ENCODE peak calls at places on chromosome 1, in seven cellular contexts. One of them, this sample, is unnamed.

GRCh38 chr1:26336477-26337205 is 17.3 kb downstream of the CRYBG2 start:
- DNase-seq in Peyer's patch: peak
- DNase-seq in lower leg skin: peak
- DNase-seq in IMR-90: no peak
- DNase-seq in left lung: peak
- DNase-seq in esophagus muscularis mucosa: no peak
- DNase-seq in CD8-positive, alpha-beta T cell: peak
- DNase-seq in this sample: peak

GRCh38 chr1:15975358-15975804 is 520 bp downstream of the ZBTB17 start:
- DNase-seq in Peyer's patch: no peak
- DNase-seq in lower leg skin: no peak
- DNase-seq in IMR-90: peak
- DNase-seq in esophagus muscularis mucosa: no peak
- DNase-seq in CD8-positive, alpha-beta T cell: peak
- DNase-seq in left lung: peak
- DNase-seq in this sample: peak

GRCh38 chr1:218846166-218846565 is 327.5 kb upstream of the LYPLAL1 start:
- DNase-seq in esophagus muscularis mucosa: no peak
- DNase-seq in Peyer's patch: no peak
- DNase-seq in IMR-90: no peak
- DNase-seq in lower leg skin: no peak
- DNase-seq in left lung: no peak
- DNase-seq in CD8-positive, alpha-beta T cell: no peak
- DNase-seq in this sample: no peak

GRCh38 chr1:185108324-185108723 is 48.4 kb downstream of the TRMT1L start:
- DNase-seq in Peyer's patch: no peak
- DNase-seq in IMR-90: peak
- DNase-seq in left lung: no peak
- DNase-seq in esophagus muscularis mucosa: no peak
- DNase-seq in CD8-positive, alpha-beta T cell: no peak
- DNase-seq in lower leg skin: no peak
- DNase-seq in this sample: no peak

GRCh38 chr1:63821650-63822049 is 47.8 kb downstream of the ROR1 start:
- DNase-seq in left lung: no peak
- DNase-seq in esophagus muscularis mucosa: no peak
- DNase-seq in lower leg skin: no peak
- DNase-seq in IMR-90: peak
- DNase-seq in Peyer's patch: no peak
- DNase-seq in CD8-positive, alpha-beta T cell: no peak
- DNase-seq in this sample: peak

GRCh38 chr1:207691814-207692213 is 46.9 kb downstream of the CR1L start:
- DNase-seq in Peyer's patch: no peak
- DNase-seq in esophagus muscularis mucosa: no peak
- DNase-seq in CD8-positive, alpha-beta T cell: no peak
- DNase-seq in lower leg skin: no peak
- DNase-seq in IMR-90: no peak
- DNase-seq in left lung: no peak
- DNase-seq in this sample: no peak

GRCh38 chr1:207362962-207363858 is 41.7 kb downstream of the CD55 start:
- DNase-seq in IMR-90: peak
- DNase-seq in esophagus muscularis mucosa: no peak
- DNase-seq in CD8-positive, alpha-beta T cell: peak
- DNase-seq in lower leg skin: no peak
- DNase-seq in left lung: no peak
- DNase-seq in Peyer's patch: no peak
- DNase-seq in this sample: peak

GRCh38 chr1:206575165-206575893 is 36.9 kb downstream of the EIF2D start:
- DNase-seq in esophagus muscularis mucosa: no peak
- DNase-seq in IMR-90: peak
- DNase-seq in CD8-positive, alpha-beta T cell: peak
- DNase-seq in left lung: peak
- DNase-seq in Peyer's patch: no peak
- DNase-seq in lower leg skin: no peak
- DNase-seq in this sample: peak

GRCh38 chr1:204225841-204226745 is 12.3 kb upstream of the GOLT1A start:
- DNase-seq in esophagus muscularis mucosa: no peak
- DNase-seq in Peyer's patch: peak
- DNase-seq in left lung: no peak
- DNase-seq in lower leg skin: peak
- DNase-seq in CD8-positive, alpha-beta T cell: no peak
- DNase-seq in IMR-90: peak
- DNase-seq in this sample: peak

GRCh38 chr1:27529638-27530018 is 39.7 kb upstream of the WASF2 start:
- DNase-seq in Peyer's patch: no peak
- DNase-seq in IMR-90: no peak
- DNase-seq in left lung: no peak
- DNase-seq in CD8-positive, alpha-beta T cell: no peak
- DNase-seq in esophagus muscularis mucosa: no peak
- DNase-seq in lower leg skin: no peak
- DNase-seq in this sample: no peak

GRCh38 chr1:224543453-224543852 is 72.7 kb upstream of the CNIH3 start:
- DNase-seq in Peyer's patch: no peak
- DNase-seq in CD8-positive, alpha-beta T cell: no peak
- DNase-seq in left lung: no peak
- DNase-seq in lower leg skin: no peak
- DNase-seq in IMR-90: no peak
- DNase-seq in esophagus muscularis mucosa: peak
- DNase-seq in this sample: no peak

GRCh38 chr1:162284206-162284955 is 92.3 kb downstream of the SPATA46 start:
- DNase-seq in lower leg skin: no peak
- DNase-seq in IMR-90: no peak
- DNase-seq in left lung: no peak
- DNase-seq in CD8-positive, alpha-beta T cell: no peak
- DNase-seq in esophagus muscularis mucosa: no peak
- DNase-seq in Peyer's patch: no peak
- DNase-seq in this sample: no peak

GRCh38 chr1:35603468-35603867 is 30.4 kb downstream of the TFAP2E start:
- DNase-seq in CD8-positive, alpha-beta T cell: no peak
- DNase-seq in esophagus muscularis mucosa: no peak
- DNase-seq in Peyer's patch: no peak
- DNase-seq in lower leg skin: no peak
- DNase-seq in IMR-90: no peak
- DNase-seq in left lung: no peak
- DNase-seq in this sample: no peak

GRCh38 chr1:41479000-41479807 is 5.3 kb downstream of the EDN2 start:
- DNase-seq in lower leg skin: peak
- DNase-seq in Peyer's patch: peak
- DNase-seq in CD8-positive, alpha-beta T cell: no peak
- DNase-seq in IMR-90: peak
- DNase-seq in left lung: no peak
- DNase-seq in esophagus muscularis mucosa: no peak
- DNase-seq in this sample: no peak

GRCh38 chr1:107532318-107532717 is 391.5 kb downstream of the NTNG1 start:
- DNase-seq in CD8-positive, alpha-beta T cell: no peak
- DNase-seq in Peyer's patch: no peak
- DNase-seq in left lung: no peak
- DNase-seq in lower leg skin: no peak
- DNase-seq in IMR-90: no peak
- DNase-seq in esophagus muscularis mucosa: no peak
- DNase-seq in this sample: peak

GRCh38 chr1:214902636-214903320 is 179.8 kb upstream of the KCNK2 start:
- DNase-seq in Peyer's patch: no peak
- DNase-seq in CD8-positive, alpha-beta T cell: no peak
- DNase-seq in lower leg skin: no peak
- DNase-seq in left lung: no peak
- DNase-seq in esophagus muscularis mucosa: no peak
- DNase-seq in IMR-90: peak
- DNase-seq in this sample: peak

GRCh38 chr1:43944860-43945259 is 1.9 kb upstream of the IPO13 start:
- DNase-seq in lower leg skin: no peak
- DNase-seq in left lung: no peak
- DNase-seq in CD8-positive, alpha-beta T cell: no peak
- DNase-seq in IMR-90: no peak
- DNase-seq in Peyer's patch: no peak
- DNase-seq in esophagus muscularis mucosa: no peak
- DNase-seq in this sample: no peak

GRCh38 chr1:43947061-43947889 is 525 bp downstream of the IPO13 start:
- DNase-seq in IMR-90: no peak
- DNase-seq in esophagus muscularis mucosa: no peak
- DNase-seq in left lung: no peak
- DNase-seq in Peyer's patch: no peak
- DNase-seq in lower leg skin: no peak
- DNase-seq in CD8-positive, alpha-beta T cell: no peak
- DNase-seq in this sample: no peak

GRCh38 chr1:43947890-43948437 is 1.2 kb downstream of the IPO13 start:
- DNase-seq in lower leg skin: no peak
- DNase-seq in esophagus muscularis mucosa: no peak
- DNase-seq in IMR-90: no peak
- DNase-seq in Peyer's patch: no peak
- DNase-seq in left lung: no peak
- DNase-seq in CD8-positive, alpha-beta T cell: no peak
- DNase-seq in this sample: no peak

GRCh38 chr1:43945898-43946243 is 879 bp upstream of the IPO13 start:
- DNase-seq in lower leg skin: no peak
- DNase-seq in left lung: no peak
- DNase-seq in CD8-positive, alpha-beta T cell: no peak
- DNase-seq in Peyer's patch: no peak
- DNase-seq in esophagus muscularis mucosa: no peak
- DNase-seq in IMR-90: no peak
- DNase-seq in this sample: no peak

GRCh38 chr1:43946244-43947060 is at the start of gene IPO13:
- DNase-seq in esophagus muscularis mucosa: peak
- DNase-seq in CD8-positive, alpha-beta T cell: peak
- DNase-seq in IMR-90: peak
- DNase-seq in Peyer's patch: peak
- DNase-seq in left lung: peak
- DNase-seq in lower leg skin: peak
- DNase-seq in this sample: peak
- TF ChIP-seq CTCF in esophagus muscularis mucosa: peak
- TF ChIP-seq CTCF in CD8-positive, alpha-beta T cell: peak
- TF ChIP-seq CTCF in IMR-90: peak
- TF ChIP-seq CTCF in Peyer's patch: peak
- TF ChIP-seq CTCF in left lung: peak
- TF ChIP-seq CTCF in lower leg skin: no peak
- TF ChIP-seq CTCF in this sample: peak

DNA sequence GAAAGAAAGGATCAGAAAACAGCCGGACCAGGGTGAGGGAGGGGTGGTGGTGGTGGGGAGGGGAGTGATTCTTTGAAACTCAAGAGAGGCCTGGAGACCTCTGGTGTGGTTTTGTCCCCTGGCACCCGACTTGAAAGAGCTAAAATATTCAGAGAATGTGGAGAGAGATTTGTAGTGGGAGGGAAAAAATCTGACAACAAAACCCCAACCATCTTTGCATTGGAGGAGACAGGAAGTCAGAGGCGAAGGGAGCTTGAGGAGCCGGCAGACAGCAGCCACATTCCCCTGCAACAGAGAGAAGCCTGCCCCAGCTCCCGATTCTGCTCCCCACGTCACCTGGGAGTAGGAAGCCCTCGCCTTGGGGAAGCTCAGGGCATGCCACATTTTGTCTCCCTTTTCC is 85.0 kb downstream of the ITPKB start:
- DNase-seq in IMR-90: peak
- DNase-seq in CD8-positive, alpha-beta T cell: peak
- DNase-seq in esophagus muscularis mucosa: no peak
- DNase-seq in left lung: no peak
- DNase-seq in Peyer's patch: no peak
- DNase-seq in lower leg skin: no peak
- DNase-seq in this sample: no peak
- H3K4me3 ChIP-seq in IMR-90: no peak
- H3K4me3 ChIP-seq in CD8-positive, alpha-beta T cell: peak
- H3K4me3 ChIP-seq in esophagus muscularis mucosa: no peak
- H3K4me3 ChIP-seq in left lung: no peak
- H3K4me3 ChIP-seq in Peyer's patch: no peak
- H3K4me3 ChIP-seq in lower leg skin: no peak
- H3K4me3 ChIP-seq in this sample: no peak

GRCh38 chr1:247528812-247529474 is 7.3 kb downstream of the OR2C3 start:
- DNase-seq in CD8-positive, alpha-beta T cell: no peak
- DNase-seq in IMR-90: no peak
- DNase-seq in left lung: no peak
- DNase-seq in lower leg skin: no peak
- DNase-seq in Peyer's patch: no peak
- DNase-seq in esophagus muscularis mucosa: no peak
- DNase-seq in this sample: peak

GRCh38 chr1:247535402-247535801 is 838 bp downstream of the OR2C3 start:
- DNase-seq in left lung: no peak
- DNase-seq in lower leg skin: no peak
- DNase-seq in IMR-90: no peak
- DNase-seq in Peyer's patch: no peak
- DNase-seq in esophagus muscularis mucosa: no peak
- DNase-seq in CD8-positive, alpha-beta T cell: no peak
- DNase-seq in this sample: no peak

GRCh38 chr1:247530785-247531184 is 5.5 kb downstream of the OR2C3 start:
- DNase-seq in IMR-90: no peak
- DNase-seq in Peyer's patch: no peak
- DNase-seq in esophagus muscularis mucosa: no peak
- DNase-seq in lower leg skin: no peak
- DNase-seq in left lung: no peak
- DNase-seq in CD8-positive, alpha-beta T cell: no peak
- DNase-seq in this sample: no peak

GRCh38 chr1:247536340-247536739 is at the start of gene OR2C3:
- DNase-seq in lower leg skin: no peak
- DNase-seq in IMR-90: no peak
- DNase-seq in CD8-positive, alpha-beta T cell: no peak
- DNase-seq in esophagus muscularis mucosa: no peak
- DNase-seq in Peyer's patch: no peak
- DNase-seq in left lung: no peak
- DNase-seq in this sample: no peak

GRCh38 chr1:247531937-247532336 is 4.3 kb downstream of the OR2C3 start:
- DNase-seq in lower leg skin: no peak
- DNase-seq in CD8-positive, alpha-beta T cell: no peak
- DNase-seq in Peyer's patch: no peak
- DNase-seq in left lung: no peak
- DNase-seq in IMR-90: no peak
- DNase-seq in esophagus muscularis mucosa: no peak
- DNase-seq in this sample: no peak
- TF ChIP-seq CTCF in lower leg skin: no peak
- TF ChIP-seq CTCF in CD8-positive, alpha-beta T cell: no peak
- TF ChIP-seq CTCF in Peyer's patch: no peak
- TF ChIP-seq CTCF in left lung: no peak
- TF ChIP-seq CTCF in IMR-90: no peak
- TF ChIP-seq CTCF in esophagus muscularis mucosa: no peak
- TF ChIP-seq CTCF in this sample: no peak

GRCh38 chr1:197519741-197520334 is 251.8 kb downstream of the CRB1 start:
- DNase-seq in Peyer's patch: no peak
- DNase-seq in CD8-positive, alpha-beta T cell: no peak
- DNase-seq in IMR-90: peak
- DNase-seq in esophagus muscularis mucosa: no peak
- DNase-seq in left lung: no peak
- DNase-seq in lower leg skin: no peak
- DNase-seq in this sample: peak
- H3K4me3 ChIP-seq in Peyer's patch: no peak
- H3K4me3 ChIP-seq in CD8-positive, alpha-beta T cell: no peak
- H3K4me3 ChIP-seq in IMR-90: no peak
- H3K4me3 ChIP-seq in esophagus muscularis mucosa: no peak
- H3K4me3 ChIP-seq in left lung: no peak
- H3K4me3 ChIP-seq in lower leg skin: no peak
- H3K4me3 ChIP-seq in this sample: no peak

This sample was measured in epithelial cell of esophagus.